ENCODE peak calls at places on chromosomes 11 and 22, in seven cellular contexts. B is astrocyte of the cerebellum, T is B cell, U is tibial artery, Y is adrenal gland, S is GM12865, N is fibroblast of pulmonary artery. M is an unnamed sample.

GRCh38 chr22:29784451-29785361 is 17.5 kb downstream of the UQCR10 start:
- DNase-seq in Y (peak; percentile 92), N (peak; percentile 48), U (no peak), T (no peak), B (no peak), S (no peak), M (no peak)

GRCh38 chr22:20137671-20138416 is 6.2 kb downstream of the ZDHHC8 start:
- DNase-seq in Y (no peak), T (no peak), U (no peak), N (no peak), S (no peak), B (no peak), M (no peak)

GRCh38 chr22:43789452-43789851 is 22.7 kb downstream of the EFCAB6 start:
- DNase-seq in T (no peak), S (peak; percentile 26), B (peak; percentile 67), N (peak; percentile 96), Y (peak; percentile 84), U (no peak), M (no peak)

GRCh38 chr11:84069048-84069447 is 782.9 kb upstream of the CCDC90B start:
- DNase-seq in B (no peak), S (no peak), Y (no peak), T (no peak), U (no peak), N (no peak), M (no peak)

GRCh38 chr11:26974068-26974790 is 19.7 kb upstream of the FIBIN start:
- DNase-seq in B (no peak), T (no peak), U (no peak), S (no peak), Y (no peak), N (no peak), M (no peak)

GRCh38 chr11:86069408-86070086 is 663 bp upstream of the PICALM start:
- DNase-seq in U (no peak), Y (peak; percentile 56), B (peak; percentile 75), S (peak; percentile 76), N (peak; percentile 97), T (peak; percentile 14), M (peak; percentile 77)

GRCh38 chr22:30882974-30883533 is 85.5 kb downstream of the MORC2 start:
- DNase-seq in U (no peak), T (no peak), B (no peak), N (no peak), S (no peak), Y (no peak), M (no peak)

GRCh38 chr11:86926975-86927374 is 28.2 kb downstream of the FZD4 start:
- DNase-seq in T (no peak), S (no peak), U (no peak), B (no peak), Y (peak; percentile 33), N (no peak), M (no peak)

GRCh38 chr11:93849201-93849600 is 1.2 kb downstream of the VSTM5 start:
- DNase-seq in B (no peak), S (no peak), Y (no peak), T (no peak), N (no peak), U (no peak), M (no peak)

GRCh38 chr11:65590240-65590738 is 5.3 kb downstream of the KCNK7 start:
- DNase-seq in B (no peak), N (peak; percentile 45), T (no peak), U (no peak), S (no peak), Y (no peak), M (no peak)

GRCh38 chr22:48251629-48252028 is 1489.2 kb downstream of the TBC1D22A start:
- DNase-seq in T (no peak), U (no peak), B (no peak), N (no peak), S (no peak), Y (no peak), M (no peak)

GRCh38 chr22:46239261-46240048 is 10.6 kb downstream of the CDPF1 start:
- DNase-seq in Y (no peak), N (no peak), U (no peak), T (no peak), B (no peak), S (peak; percentile 18), M (no peak)

GRCh38 chr11:47213985-47214564 is 699 bp upstream of the DDB2 start:
- DNase-seq in U (peak; percentile 98), N (peak; percentile 80), S (peak; percentile 84), B (peak; percentile 44), T (peak; percentile 87), Y (peak; percentile 97), M (peak; percentile 97)

GRCh38 chr22:25488244-25489020 is 76.0 kb upstream of the GRK3 start:
- DNase-seq in B (peak; percentile 75), Y (peak; percentile 92), T (no peak), S (no peak), N (peak; percentile 78), U (no peak), M (no peak)

GRCh38 chr11:45879803-45880685 is 5.4 kb upstream of the MAPK8IP1 start:
- DNase-seq in Y (peak; percentile 79), B (no peak), U (no peak), S (no peak), T (no peak), N (peak; percentile 12), M (no peak)

GRCh38 chr22:50270302-50271010 is at the start of gene MAPK11:
- DNase-seq in U (peak; percentile 80), S (peak; percentile 77), T (peak; percentile 92), Y (peak; percentile 76), B (no peak), N (peak; percentile 71), M (no peak)

GRCh38 chr11:17388609-17389204 is at the start of gene KCNJ11:
- DNase-seq in T (no peak), Y (no peak), U (no peak), B (no peak), S (no peak), N (no peak), M (no peak)

GRCh38 chr22:50694766-50695420 is 22.3 kb downstream of the SHANK3 start:
- DNase-seq in Y (no peak), S (no peak), B (no peak), U (no peak), N (no peak), T (no peak), M (no peak)

GRCh38 chr11:130580372-130580771 is 131.9 kb downstream of the ADAMTS15 start:
- DNase-seq in B (peak; percentile 77), N (peak; percentile 91), U (no peak), Y (no peak), T (no peak), S (no peak), M (no peak)

GRCh38 chr11:89275966-89276365 is 98.3 kb downstream of the TYR start:
- DNase-seq in N (no peak), U (no peak), S (no peak), Y (no peak), T (no peak), B (no peak), M (no peak)

GRCh38 chr11:15291885-15292284 is 177.2 kb downstream of the INSC start:
- DNase-seq in S (no peak), B (no peak), Y (no peak), U (no peak), T (no peak), N (no peak), M (no peak)

DNA sequence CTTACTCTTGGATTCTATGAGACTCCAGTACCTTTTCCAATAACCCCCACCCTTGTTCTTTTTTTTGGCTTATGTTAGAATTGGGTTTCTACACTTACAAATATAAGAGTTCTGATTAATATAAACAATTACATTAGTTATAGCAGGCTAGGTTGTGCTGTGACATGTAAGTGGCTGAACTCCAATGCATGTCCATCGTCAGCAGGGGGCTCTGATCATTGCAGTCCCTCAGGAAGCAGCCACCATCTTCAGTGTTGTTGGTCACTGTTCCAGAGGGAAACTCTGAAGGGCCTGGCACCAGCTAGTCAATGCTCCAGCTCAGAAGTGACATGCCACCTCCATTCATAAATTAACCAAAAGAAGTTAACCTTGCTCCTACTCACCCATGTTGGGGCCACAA is 5.6 kb downstream of the LIPT2 start:
- DNase-seq in Y (no peak), U (no peak), B (no peak), T (no peak), S (peak; percentile 47), N (no peak), M (no peak)
- TF ChIP-seq CTCF in Y (no peak), U (no peak), B (no peak), T (no peak), S (peak; percentile 23), N (peak; percentile 6), M (no peak)

DNA sequence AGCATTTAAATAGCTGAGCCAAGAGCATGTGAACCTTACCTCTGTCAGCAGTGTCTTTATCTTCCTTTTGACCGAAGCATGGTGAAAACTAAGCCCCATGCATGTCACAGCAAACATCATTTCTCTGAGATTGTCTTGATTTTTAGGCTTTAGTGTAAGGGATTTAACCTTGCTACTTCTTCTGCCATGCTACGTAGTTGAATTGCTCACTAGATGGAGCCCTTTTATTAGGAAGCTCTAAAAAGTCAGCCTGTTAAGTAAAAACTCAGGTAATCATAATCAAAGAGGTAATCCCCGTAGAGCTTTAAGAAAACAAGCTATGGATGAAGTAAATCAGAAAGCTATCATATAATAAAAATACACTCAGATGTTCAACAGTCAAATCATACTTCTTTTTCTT is 149.5 kb downstream of the PGR start:
- DNase-seq in B (peak; percentile 5), N (peak; percentile 39), Y (no peak), S (no peak), T (no peak), U (no peak), M (no peak)
- TF ChIP-seq CTCF in B (peak; percentile 55), N (peak; percentile 43), Y (peak; percentile 27), S (no peak), T (no peak), U (peak; percentile 51), M (peak; percentile 50)

DNA sequence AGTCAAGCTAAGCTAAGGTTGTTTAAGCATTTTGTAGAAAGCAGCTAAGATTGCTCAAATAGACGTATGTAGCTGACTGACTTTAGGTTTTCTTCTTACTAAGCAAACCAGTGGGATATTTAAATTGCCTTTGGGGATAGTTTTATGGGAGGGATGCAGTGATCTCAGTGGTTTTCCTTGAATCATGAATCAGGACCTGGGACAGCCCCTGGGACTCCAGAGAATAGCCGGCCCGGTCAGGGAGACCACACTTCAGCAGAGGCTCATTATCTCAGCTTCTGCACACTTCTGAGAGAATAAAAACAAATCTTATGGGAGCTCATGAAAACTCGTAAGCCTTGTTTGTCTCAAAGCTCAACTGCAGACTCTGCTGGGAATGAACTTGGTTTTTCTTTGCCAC is at the start of gene OR9I1:
- DNase-seq in U (no peak), S (no peak), B (no peak), Y (no peak), T (no peak), N (no peak), M (no peak)
- TF ChIP-seq CTCF in U (no peak), S (no peak), B (no peak), Y (no peak), T (no peak), N (no peak), M (no peak)

GRCh38 chr11:44787981-44788380 is 61.2 kb downstream of the TSPAN18 start:
- DNase-seq in S (no peak), N (no peak), T (no peak), U (peak; percentile 31), Y (no peak), B (no peak), M (no peak)
- TF ChIP-seq CTCF in S (no peak), N (no peak), T (no peak), U (no peak), Y (no peak), B (no peak), M (no peak)

GRCh38 chr22:40403141-40403540 is 32.7 kb downstream of the SGSM3 start:
- DNase-seq in B (no peak), Y (no peak), N (no peak), S (no peak), U (no peak), T (no peak), M (no peak)
- TF ChIP-seq CTCF in B (no peak), Y (no peak), N (no peak), S (no peak), U (no peak), T (no peak), M (no peak)

GRCh38 chr11:3195251-3196160 is 23.1 kb downstream of the MRGPRG start:
- DNase-seq in T (no peak), U (peak; percentile 63), B (no peak), N (peak; percentile 31), S (no peak), Y (peak; percentile 35), M (peak; percentile 68)
- TF ChIP-seq CTCF in T (no peak), U (peak; percentile 42), B (peak; percentile 48), N (peak; percentile 62), S (no peak), Y (peak; percentile 17), M (peak; percentile 13)

M was measured in coronary artery.